ENCODE peak calls at places on chromosomes 12 and 14, in seven cellular contexts. One of them, this sample, is unnamed.

GRCh38 chr12:114746297-114747074 is 62.5 kb upstream of the TBX3 start:
- DNase-seq in sciatic nerve: no peak
- DNase-seq in activated naive CD8-positive, alpha-beta T cell treated with anti-CD3 and anti-CD28 coated beads, Interleukin-2, amount 50 U/mL, for 24 hours: no peak
- DNase-seq in astrocyte of the spinal cord: no peak
- DNase-seq in activated T-helper 2 cell treated with anti-CD3 and anti-CD28 coated beads, Interferon-gamma antibody, Interleukin-2, Interleukin-4, amounts not matched to agents 10 μg/mL and 5 μg/mL and 100 μg/mL, durations not matched to agents 14 hours and 24 hours and 36 hours: no peak
- DNase-seq in stimulated activated CD4-positive, alpha-beta T cell treated with anti-CD3 and anti-CD28 coated beads, Interleukin-1b, Interleukin-23, amount 100 ng/mL, for 1 hour: no peak
- DNase-seq in COR-L47: no peak
- DNase-seq in this sample: no peak

GRCh38 chr12:111437816-111438454 is 32.2 kb downstream of the SH2B3 start:
- DNase-seq in sciatic nerve: no peak
- DNase-seq in activated naive CD8-positive, alpha-beta T cell treated with anti-CD3 and anti-CD28 coated beads, Interleukin-2, amount 50 U/mL, for 24 hours: no peak
- DNase-seq in astrocyte of the spinal cord: peak
- DNase-seq in activated T-helper 2 cell treated with anti-CD3 and anti-CD28 coated beads, Interferon-gamma antibody, Interleukin-2, Interleukin-4, amounts not matched to agents 10 μg/mL and 5 μg/mL and 100 μg/mL, durations not matched to agents 14 hours and 24 hours and 36 hours: no peak
- DNase-seq in stimulated activated CD4-positive, alpha-beta T cell treated with anti-CD3 and anti-CD28 coated beads, Interleukin-1b, Interleukin-23, amount 100 ng/mL, for 1 hour: no peak
- DNase-seq in COR-L47: no peak
- DNase-seq in this sample: no peak

GRCh38 chr14:102966256-102966655 is 43.8 kb downstream of the AMN start:
- DNase-seq in sciatic nerve: no peak
- DNase-seq in activated naive CD8-positive, alpha-beta T cell treated with anti-CD3 and anti-CD28 coated beads, Interleukin-2, amount 50 U/mL, for 24 hours: no peak
- DNase-seq in astrocyte of the spinal cord: no peak
- DNase-seq in activated T-helper 2 cell treated with anti-CD3 and anti-CD28 coated beads, Interferon-gamma antibody, Interleukin-2, Interleukin-4, amounts not matched to agents 10 μg/mL and 5 μg/mL and 100 μg/mL, durations not matched to agents 14 hours and 24 hours and 36 hours: no peak
- DNase-seq in stimulated activated CD4-positive, alpha-beta T cell treated with anti-CD3 and anti-CD28 coated beads, Interleukin-1b, Interleukin-23, amount 100 ng/mL, for 1 hour: no peak
- DNase-seq in COR-L47: no peak
- DNase-seq in this sample: no peak

GRCh38 chr14:72958548-72958947 is 32.3 kb downstream of the DCAF4 start:
- DNase-seq in sciatic nerve: no peak
- DNase-seq in activated naive CD8-positive, alpha-beta T cell treated with anti-CD3 and anti-CD28 coated beads, Interleukin-2, amount 50 U/mL, for 24 hours: no peak
- DNase-seq in astrocyte of the spinal cord: no peak
- DNase-seq in activated T-helper 2 cell treated with anti-CD3 and anti-CD28 coated beads, Interferon-gamma antibody, Interleukin-2, Interleukin-4, amounts not matched to agents 10 μg/mL and 5 μg/mL and 100 μg/mL, durations not matched to agents 14 hours and 24 hours and 36 hours: no peak
- DNase-seq in stimulated activated CD4-positive, alpha-beta T cell treated with anti-CD3 and anti-CD28 coated beads, Interleukin-1b, Interleukin-23, amount 100 ng/mL, for 1 hour: no peak
- DNase-seq in COR-L47: no peak
- DNase-seq in this sample: no peak

GRCh38 chr14:74892745-74893144 is 11.0 kb downstream of the DLST start:
- DNase-seq in sciatic nerve: no peak
- DNase-seq in activated naive CD8-positive, alpha-beta T cell treated with anti-CD3 and anti-CD28 coated beads, Interleukin-2, amount 50 U/mL, for 24 hours: no peak
- DNase-seq in astrocyte of the spinal cord: no peak
- DNase-seq in activated T-helper 2 cell treated with anti-CD3 and anti-CD28 coated beads, Interferon-gamma antibody, Interleukin-2, Interleukin-4, amounts not matched to agents 10 μg/mL and 5 μg/mL and 100 μg/mL, durations not matched to agents 14 hours and 24 hours and 36 hours: no peak
- DNase-seq in stimulated activated CD4-positive, alpha-beta T cell treated with anti-CD3 and anti-CD28 coated beads, Interleukin-1b, Interleukin-23, amount 100 ng/mL, for 1 hour: no peak
- DNase-seq in COR-L47: no peak
- DNase-seq in this sample: no peak

GRCh38 chr12:112148031-112148513 is 22.7 kb downstream of the TRAFD1 start:
- DNase-seq in sciatic nerve: no peak
- DNase-seq in activated naive CD8-positive, alpha-beta T cell treated with anti-CD3 and anti-CD28 coated beads, Interleukin-2, amount 50 U/mL, for 24 hours: no peak
- DNase-seq in astrocyte of the spinal cord: peak
- DNase-seq in activated T-helper 2 cell treated with anti-CD3 and anti-CD28 coated beads, Interferon-gamma antibody, Interleukin-2, Interleukin-4, amounts not matched to agents 10 μg/mL and 5 μg/mL and 100 μg/mL, durations not matched to agents 14 hours and 24 hours and 36 hours: no peak
- DNase-seq in stimulated activated CD4-positive, alpha-beta T cell treated with anti-CD3 and anti-CD28 coated beads, Interleukin-1b, Interleukin-23, amount 100 ng/mL, for 1 hour: no peak
- DNase-seq in COR-L47: no peak
- DNase-seq in this sample: peak

GRCh38 chr12:109218996-109219395 is 90.1 kb downstream of the FOXN4 start:
- DNase-seq in sciatic nerve: no peak
- DNase-seq in activated naive CD8-positive, alpha-beta T cell treated with anti-CD3 and anti-CD28 coated beads, Interleukin-2, amount 50 U/mL, for 24 hours: no peak
- DNase-seq in astrocyte of the spinal cord: no peak
- DNase-seq in activated T-helper 2 cell treated with anti-CD3 and anti-CD28 coated beads, Interferon-gamma antibody, Interleukin-2, Interleukin-4, amounts not matched to agents 10 μg/mL and 5 μg/mL and 100 μg/mL, durations not matched to agents 14 hours and 24 hours and 36 hours: no peak
- DNase-seq in stimulated activated CD4-positive, alpha-beta T cell treated with anti-CD3 and anti-CD28 coated beads, Interleukin-1b, Interleukin-23, amount 100 ng/mL, for 1 hour: no peak
- DNase-seq in COR-L47: no peak
- DNase-seq in this sample: no peak

GRCh38 chr12:117528538-117528937 is 167.1 kb upstream of the NOS1 start:
- DNase-seq in sciatic nerve: no peak
- DNase-seq in activated naive CD8-positive, alpha-beta T cell treated with anti-CD3 and anti-CD28 coated beads, Interleukin-2, amount 50 U/mL, for 24 hours: no peak
- DNase-seq in astrocyte of the spinal cord: no peak
- DNase-seq in activated T-helper 2 cell treated with anti-CD3 and anti-CD28 coated beads, Interferon-gamma antibody, Interleukin-2, Interleukin-4, amounts not matched to agents 10 μg/mL and 5 μg/mL and 100 μg/mL, durations not matched to agents 14 hours and 24 hours and 36 hours: no peak
- DNase-seq in stimulated activated CD4-positive, alpha-beta T cell treated with anti-CD3 and anti-CD28 coated beads, Interleukin-1b, Interleukin-23, amount 100 ng/mL, for 1 hour: no peak
- DNase-seq in COR-L47: no peak
- DNase-seq in this sample: no peak

GRCh38 chr12:18358077-18358476 is 96.8 kb downstream of the PIK3C2G start:
- DNase-seq in sciatic nerve: no peak
- DNase-seq in activated naive CD8-positive, alpha-beta T cell treated with anti-CD3 and anti-CD28 coated beads, Interleukin-2, amount 50 U/mL, for 24 hours: no peak
- DNase-seq in astrocyte of the spinal cord: no peak
- DNase-seq in activated T-helper 2 cell treated with anti-CD3 and anti-CD28 coated beads, Interferon-gamma antibody, Interleukin-2, Interleukin-4, amounts not matched to agents 10 μg/mL and 5 μg/mL and 100 μg/mL, durations not matched to agents 14 hours and 24 hours and 36 hours: no peak
- DNase-seq in stimulated activated CD4-positive, alpha-beta T cell treated with anti-CD3 and anti-CD28 coated beads, Interleukin-1b, Interleukin-23, amount 100 ng/mL, for 1 hour: no peak
- DNase-seq in COR-L47: no peak
- DNase-seq in this sample: no peak

GRCh38 chr14:67618617-67619063 is 1.1 kb upstream of the ARG2 start:
- DNase-seq in sciatic nerve: no peak
- DNase-seq in activated naive CD8-positive, alpha-beta T cell treated with anti-CD3 and anti-CD28 coated beads, Interleukin-2, amount 50 U/mL, for 24 hours: peak
- DNase-seq in astrocyte of the spinal cord: peak
- DNase-seq in activated T-helper 2 cell treated with anti-CD3 and anti-CD28 coated beads, Interferon-gamma antibody, Interleukin-2, Interleukin-4, amounts not matched to agents 10 μg/mL and 5 μg/mL and 100 μg/mL, durations not matched to agents 14 hours and 24 hours and 36 hours: no peak
- DNase-seq in stimulated activated CD4-positive, alpha-beta T cell treated with anti-CD3 and anti-CD28 coated beads, Interleukin-1b, Interleukin-23, amount 100 ng/mL, for 1 hour: no peak
- DNase-seq in COR-L47: peak
- DNase-seq in this sample: no peak

GRCh38 chr12:58247633-58248032 is 306.3 kb downstream of the ATP23 start:
- DNase-seq in sciatic nerve: no peak
- DNase-seq in activated naive CD8-positive, alpha-beta T cell treated with anti-CD3 and anti-CD28 coated beads, Interleukin-2, amount 50 U/mL, for 24 hours: no peak
- DNase-seq in astrocyte of the spinal cord: no peak
- DNase-seq in activated T-helper 2 cell treated with anti-CD3 and anti-CD28 coated beads, Interferon-gamma antibody, Interleukin-2, Interleukin-4, amounts not matched to agents 10 μg/mL and 5 μg/mL and 100 μg/mL, durations not matched to agents 14 hours and 24 hours and 36 hours: no peak
- DNase-seq in stimulated activated CD4-positive, alpha-beta T cell treated with anti-CD3 and anti-CD28 coated beads, Interleukin-1b, Interleukin-23, amount 100 ng/mL, for 1 hour: no peak
- DNase-seq in COR-L47: no peak
- DNase-seq in this sample: no peak

GRCh38 chr12:126558219-126558618 is 1493.0 kb downstream of the AACS start:
- DNase-seq in sciatic nerve: no peak
- DNase-seq in activated naive CD8-positive, alpha-beta T cell treated with anti-CD3 and anti-CD28 coated beads, Interleukin-2, amount 50 U/mL, for 24 hours: no peak
- DNase-seq in astrocyte of the spinal cord: no peak
- DNase-seq in activated T-helper 2 cell treated with anti-CD3 and anti-CD28 coated beads, Interferon-gamma antibody, Interleukin-2, Interleukin-4, amounts not matched to agents 10 μg/mL and 5 μg/mL and 100 μg/mL, durations not matched to agents 14 hours and 24 hours and 36 hours: no peak
- DNase-seq in stimulated activated CD4-positive, alpha-beta T cell treated with anti-CD3 and anti-CD28 coated beads, Interleukin-1b, Interleukin-23, amount 100 ng/mL, for 1 hour: no peak
- DNase-seq in COR-L47: no peak
- DNase-seq in this sample: no peak

GRCh38 chr12:121513464-121514183 is 67.2 kb downstream of the KDM2B start:
- DNase-seq in sciatic nerve: no peak
- DNase-seq in activated naive CD8-positive, alpha-beta T cell treated with anti-CD3 and anti-CD28 coated beads, Interleukin-2, amount 50 U/mL, for 24 hours: peak
- DNase-seq in astrocyte of the spinal cord: no peak
- DNase-seq in activated T-helper 2 cell treated with anti-CD3 and anti-CD28 coated beads, Interferon-gamma antibody, Interleukin-2, Interleukin-4, amounts not matched to agents 10 μg/mL and 5 μg/mL and 100 μg/mL, durations not matched to agents 14 hours and 24 hours and 36 hours: no peak
- DNase-seq in stimulated activated CD4-positive, alpha-beta T cell treated with anti-CD3 and anti-CD28 coated beads, Interleukin-1b, Interleukin-23, amount 100 ng/mL, for 1 hour: no peak
- DNase-seq in COR-L47: peak
- DNase-seq in this sample: peak

GRCh38 chr12:121992059-121992879 is 29.4 kb upstream of the BCL7A start:
- DNase-seq in sciatic nerve: no peak
- DNase-seq in activated naive CD8-positive, alpha-beta T cell treated with anti-CD3 and anti-CD28 coated beads, Interleukin-2, amount 50 U/mL, for 24 hours: peak
- DNase-seq in astrocyte of the spinal cord: peak
- DNase-seq in activated T-helper 2 cell treated with anti-CD3 and anti-CD28 coated beads, Interferon-gamma antibody, Interleukin-2, Interleukin-4, amounts not matched to agents 10 μg/mL and 5 μg/mL and 100 μg/mL, durations not matched to agents 14 hours and 24 hours and 36 hours: peak
- DNase-seq in stimulated activated CD4-positive, alpha-beta T cell treated with anti-CD3 and anti-CD28 coated beads, Interleukin-1b, Interleukin-23, amount 100 ng/mL, for 1 hour: peak
- DNase-seq in COR-L47: no peak
- DNase-seq in this sample: peak

GRCh38 chr12:1810931-1811280 is 9.5 kb upstream of the LRTM2 start:
- DNase-seq in sciatic nerve: no peak
- DNase-seq in activated naive CD8-positive, alpha-beta T cell treated with anti-CD3 and anti-CD28 coated beads, Interleukin-2, amount 50 U/mL, for 24 hours: no peak
- DNase-seq in astrocyte of the spinal cord: no peak
- DNase-seq in activated T-helper 2 cell treated with anti-CD3 and anti-CD28 coated beads, Interferon-gamma antibody, Interleukin-2, Interleukin-4, amounts not matched to agents 10 μg/mL and 5 μg/mL and 100 μg/mL, durations not matched to agents 14 hours and 24 hours and 36 hours: no peak
- DNase-seq in stimulated activated CD4-positive, alpha-beta T cell treated with anti-CD3 and anti-CD28 coated beads, Interleukin-1b, Interleukin-23, amount 100 ng/mL, for 1 hour: no peak
- DNase-seq in COR-L47: no peak
- DNase-seq in this sample: no peak

GRCh38 chr14:65949711-65950516 is 536.3 kb upstream of the CCDC196 start:
- DNase-seq in sciatic nerve: no peak
- DNase-seq in activated naive CD8-positive, alpha-beta T cell treated with anti-CD3 and anti-CD28 coated beads, Interleukin-2, amount 50 U/mL, for 24 hours: peak
- DNase-seq in astrocyte of the spinal cord: peak
- DNase-seq in activated T-helper 2 cell treated with anti-CD3 and anti-CD28 coated beads, Interferon-gamma antibody, Interleukin-2, Interleukin-4, amounts not matched to agents 10 μg/mL and 5 μg/mL and 100 μg/mL, durations not matched to agents 14 hours and 24 hours and 36 hours: no peak
- DNase-seq in stimulated activated CD4-positive, alpha-beta T cell treated with anti-CD3 and anti-CD28 coated beads, Interleukin-1b, Interleukin-23, amount 100 ng/mL, for 1 hour: no peak
- DNase-seq in COR-L47: peak
- DNase-seq in this sample: peak

GRCh38 chr12:110244829-110245228 is 36.2 kb upstream of the ATP2A2 start:
- DNase-seq in sciatic nerve: no peak
- DNase-seq in activated naive CD8-positive, alpha-beta T cell treated with anti-CD3 and anti-CD28 coated beads, Interleukin-2, amount 50 U/mL, for 24 hours: no peak
- DNase-seq in astrocyte of the spinal cord: no peak
- DNase-seq in activated T-helper 2 cell treated with anti-CD3 and anti-CD28 coated beads, Interferon-gamma antibody, Interleukin-2, Interleukin-4, amounts not matched to agents 10 μg/mL and 5 μg/mL and 100 μg/mL, durations not matched to agents 14 hours and 24 hours and 36 hours: no peak
- DNase-seq in stimulated activated CD4-positive, alpha-beta T cell treated with anti-CD3 and anti-CD28 coated beads, Interleukin-1b, Interleukin-23, amount 100 ng/mL, for 1 hour: no peak
- DNase-seq in COR-L47: no peak
- DNase-seq in this sample: no peak

GRCh38 chr14:61043506-61043905 is 62.5 kb downstream of the SLC38A6 start:
- DNase-seq in sciatic nerve: no peak
- DNase-seq in activated naive CD8-positive, alpha-beta T cell treated with anti-CD3 and anti-CD28 coated beads, Interleukin-2, amount 50 U/mL, for 24 hours: no peak
- DNase-seq in astrocyte of the spinal cord: no peak
- DNase-seq in activated T-helper 2 cell treated with anti-CD3 and anti-CD28 coated beads, Interferon-gamma antibody, Interleukin-2, Interleukin-4, amounts not matched to agents 10 μg/mL and 5 μg/mL and 100 μg/mL, durations not matched to agents 14 hours and 24 hours and 36 hours: no peak
- DNase-seq in stimulated activated CD4-positive, alpha-beta T cell treated with anti-CD3 and anti-CD28 coated beads, Interleukin-1b, Interleukin-23, amount 100 ng/mL, for 1 hour: no peak
- DNase-seq in COR-L47: no peak
- DNase-seq in this sample: no peak

GRCh38 chr14:105224845-105225585 is 23.3 kb upstream of the BTBD6 start:
- DNase-seq in sciatic nerve: no peak
- DNase-seq in activated naive CD8-positive, alpha-beta T cell treated with anti-CD3 and anti-CD28 coated beads, Interleukin-2, amount 50 U/mL, for 24 hours: no peak
- DNase-seq in astrocyte of the spinal cord: no peak
- DNase-seq in activated T-helper 2 cell treated with anti-CD3 and anti-CD28 coated beads, Interferon-gamma antibody, Interleukin-2, Interleukin-4, amounts not matched to agents 10 μg/mL and 5 μg/mL and 100 μg/mL, durations not matched to agents 14 hours and 24 hours and 36 hours: no peak
- DNase-seq in stimulated activated CD4-positive, alpha-beta T cell treated with anti-CD3 and anti-CD28 coated beads, Interleukin-1b, Interleukin-23, amount 100 ng/mL, for 1 hour: no peak
- DNase-seq in COR-L47: no peak
- DNase-seq in this sample: no peak

GRCh38 chr14:20434701-20435453 is 1.1 kb downstream of the KLHL33 start:
- DNase-seq in sciatic nerve: peak
- DNase-seq in activated naive CD8-positive, alpha-beta T cell treated with anti-CD3 and anti-CD28 coated beads, Interleukin-2, amount 50 U/mL, for 24 hours: no peak
- DNase-seq in astrocyte of the spinal cord: peak
- DNase-seq in activated T-helper 2 cell treated with anti-CD3 and anti-CD28 coated beads, Interferon-gamma antibody, Interleukin-2, Interleukin-4, amounts not matched to agents 10 μg/mL and 5 μg/mL and 100 μg/mL, durations not matched to agents 14 hours and 24 hours and 36 hours: no peak
- DNase-seq in stimulated activated CD4-positive, alpha-beta T cell treated with anti-CD3 and anti-CD28 coated beads, Interleukin-1b, Interleukin-23, amount 100 ng/mL, for 1 hour: no peak
- DNase-seq in COR-L47: no peak
- DNase-seq in this sample: no peak

GRCh38 chr12:107917912-107918800 is 143.7 kb downstream of the ASCL4 start:
- DNase-seq in sciatic nerve: no peak
- DNase-seq in activated naive CD8-positive, alpha-beta T cell treated with anti-CD3 and anti-CD28 coated beads, Interleukin-2, amount 50 U/mL, for 24 hours: no peak
- DNase-seq in astrocyte of the spinal cord: peak
- DNase-seq in activated T-helper 2 cell treated with anti-CD3 and anti-CD28 coated beads, Interferon-gamma antibody, Interleukin-2, Interleukin-4, amounts not matched to agents 10 μg/mL and 5 μg/mL and 100 μg/mL, durations not matched to agents 14 hours and 24 hours and 36 hours: no peak
- DNase-seq in stimulated activated CD4-positive, alpha-beta T cell treated with anti-CD3 and anti-CD28 coated beads, Interleukin-1b, Interleukin-23, amount 100 ng/mL, for 1 hour: no peak
- DNase-seq in COR-L47: peak
- DNase-seq in this sample: no peak

GRCh38 chr12:3913278-3913677 is 40.1 kb upstream of the PARP11 start:
- DNase-seq in sciatic nerve: no peak
- DNase-seq in activated naive CD8-positive, alpha-beta T cell treated with anti-CD3 and anti-CD28 coated beads, Interleukin-2, amount 50 U/mL, for 24 hours: no peak
- DNase-seq in astrocyte of the spinal cord: no peak
- DNase-seq in activated T-helper 2 cell treated with anti-CD3 and anti-CD28 coated beads, Interferon-gamma antibody, Interleukin-2, Interleukin-4, amounts not matched to agents 10 μg/mL and 5 μg/mL and 100 μg/mL, durations not matched to agents 14 hours and 24 hours and 36 hours: no peak
- DNase-seq in stimulated activated CD4-positive, alpha-beta T cell treated with anti-CD3 and anti-CD28 coated beads, Interleukin-1b, Interleukin-23, amount 100 ng/mL, for 1 hour: no peak
- DNase-seq in COR-L47: no peak
- DNase-seq in this sample: no peak

GRCh38 chr14:49033131-49033530 is 553.0 kb downstream of the RPS29 start:
- DNase-seq in sciatic nerve: no peak
- DNase-seq in activated naive CD8-positive, alpha-beta T cell treated with anti-CD3 and anti-CD28 coated beads, Interleukin-2, amount 50 U/mL, for 24 hours: no peak
- DNase-seq in astrocyte of the spinal cord: no peak
- DNase-seq in activated T-helper 2 cell treated with anti-CD3 and anti-CD28 coated beads, Interferon-gamma antibody, Interleukin-2, Interleukin-4, amounts not matched to agents 10 μg/mL and 5 μg/mL and 100 μg/mL, durations not matched to agents 14 hours and 24 hours and 36 hours: no peak
- DNase-seq in stimulated activated CD4-positive, alpha-beta T cell treated with anti-CD3 and anti-CD28 coated beads, Interleukin-1b, Interleukin-23, amount 100 ng/mL, for 1 hour: no peak
- DNase-seq in COR-L47: no peak
- DNase-seq in this sample: no peak

GRCh38 chr14:61618448-61618847 is 76.9 kb upstream of the HIF1A start:
- DNase-seq in sciatic nerve: no peak
- DNase-seq in activated naive CD8-positive, alpha-beta T cell treated with anti-CD3 and anti-CD28 coated beads, Interleukin-2, amount 50 U/mL, for 24 hours: no peak
- DNase-seq in astrocyte of the spinal cord: no peak
- DNase-seq in activated T-helper 2 cell treated with anti-CD3 and anti-CD28 coated beads, Interferon-gamma antibody, Interleukin-2, Interleukin-4, amounts not matched to agents 10 μg/mL and 5 μg/mL and 100 μg/mL, durations not matched to agents 14 hours and 24 hours and 36 hours: no peak
- DNase-seq in stimulated activated CD4-positive, alpha-beta T cell treated with anti-CD3 and anti-CD28 coated beads, Interleukin-1b, Interleukin-23, amount 100 ng/mL, for 1 hour: no peak
- DNase-seq in COR-L47: no peak
- DNase-seq in this sample: no peak